ENCODE peak calls at places on chromosome 22, in six cellular contexts. One of them, this sample, is unnamed.

GRCh38 chr22:30481711-30482110 is 9.9 kb upstream of the SEC14L3 start:
- DNase-seq in cardiac muscle cell: peak
- DNase-seq in stomach: no peak
- DNase-seq in astrocyte: peak
- DNase-seq in HFFc6: peak
- DNase-seq in heart right ventricle: no peak
- DNase-seq in this sample: peak

GRCh38 chr22:27895600-27895999 is 23.5 kb downstream of the PITPNB start:
- DNase-seq in heart right ventricle: no peak
- DNase-seq in stomach: no peak
- DNase-seq in cardiac muscle cell: no peak
- DNase-seq in astrocyte: no peak
- DNase-seq in HFFc6: no peak
- DNase-seq in this sample: no peak

GRCh38 chr22:19065929-19066328 is 56.3 kb downstream of the DGCR2 start:
- DNase-seq in HFFc6: no peak
- DNase-seq in cardiac muscle cell: no peak
- DNase-seq in stomach: no peak
- DNase-seq in astrocyte: no peak
- DNase-seq in heart right ventricle: no peak
- DNase-seq in this sample: no peak

GRCh38 chr22:27842994-27843431 is 41.5 kb upstream of the MN1 start:
- DNase-seq in cardiac muscle cell: no peak
- DNase-seq in heart right ventricle: no peak
- DNase-seq in HFFc6: no peak
- DNase-seq in stomach: no peak
- DNase-seq in astrocyte: no peak
- DNase-seq in this sample: no peak

GRCh38 chr22:50717709-50718351 is 20.2 kb upstream of the ACR start:
- DNase-seq in heart right ventricle: no peak
- DNase-seq in HFFc6: no peak
- DNase-seq in astrocyte: no peak
- DNase-seq in stomach: no peak
- DNase-seq in cardiac muscle cell: no peak
- DNase-seq in this sample: no peak

GRCh38 chr22:37269930-37270678 is 12.2 kb upstream of the CYTH4 start:
- DNase-seq in stomach: no peak
- DNase-seq in astrocyte: no peak
- DNase-seq in HFFc6: no peak
- DNase-seq in heart right ventricle: no peak
- DNase-seq in cardiac muscle cell: no peak
- DNase-seq in this sample: no peak

GRCh38 chr22:37431811-37432707 is 4.8 kb upstream of the ELFN2 start:
- DNase-seq in astrocyte: peak
- DNase-seq in cardiac muscle cell: peak
- DNase-seq in heart right ventricle: no peak
- DNase-seq in HFFc6: peak
- DNase-seq in stomach: no peak
- DNase-seq in this sample: peak

GRCh38 chr22:41446057-41446501 is 522 bp downstream of the TOB2 start:
- DNase-seq in HFFc6: no peak
- DNase-seq in heart right ventricle: peak
- DNase-seq in astrocyte: no peak
- DNase-seq in stomach: peak
- DNase-seq in cardiac muscle cell: no peak
- DNase-seq in this sample: peak

GRCh38 chr22:29555065-29555644 is 1.6 kb upstream of the THOC5 start:
- DNase-seq in stomach: no peak
- DNase-seq in astrocyte: no peak
- DNase-seq in HFFc6: peak
- DNase-seq in heart right ventricle: peak
- DNase-seq in cardiac muscle cell: no peak
- DNase-seq in this sample: no peak

DNA sequence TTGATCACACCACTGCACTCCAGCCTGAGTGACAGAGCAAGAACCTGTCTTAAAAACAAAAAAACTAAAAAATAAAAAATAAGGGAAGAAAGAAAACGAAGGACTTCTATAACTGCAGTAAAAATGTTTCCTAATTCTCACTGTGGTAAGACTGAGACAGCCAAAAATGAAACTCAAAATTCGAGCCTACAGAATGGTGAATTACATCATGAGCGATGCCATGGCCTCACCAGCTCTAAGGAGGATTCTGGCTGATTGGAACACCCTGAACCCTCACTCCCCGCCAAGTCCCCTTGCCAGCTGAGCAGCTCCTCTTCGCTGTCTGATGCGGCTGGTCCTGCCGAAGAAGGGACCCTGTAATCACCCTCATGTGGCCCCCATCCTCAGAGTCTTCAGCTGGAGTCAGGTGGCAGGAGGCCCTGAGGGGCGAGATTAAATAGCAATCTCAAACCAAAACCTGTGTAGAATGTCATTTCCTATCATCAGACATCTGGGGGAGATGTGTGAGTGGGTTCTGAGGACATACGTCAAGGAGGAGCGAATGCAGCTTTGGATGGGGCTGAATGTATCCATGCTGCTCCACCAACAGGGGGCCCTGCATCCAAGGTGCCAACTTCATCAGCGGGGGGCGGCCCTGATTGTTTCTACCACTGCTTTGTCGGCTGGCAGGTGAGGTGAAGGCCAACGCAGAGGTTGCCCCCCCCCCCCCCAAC is 29.2 kb downstream of the PDGFB start:
- DNase-seq in heart right ventricle: no peak
- DNase-seq in cardiac muscle cell: no peak
- DNase-seq in HFFc6: no peak
- DNase-seq in astrocyte: no peak
- DNase-seq in stomach: no peak
- DNase-seq in this sample: no peak
- TF ChIP-seq CTCF in heart right ventricle: peak
- TF ChIP-seq CTCF in cardiac muscle cell: peak
- TF ChIP-seq CTCF in HFFc6: peak
- TF ChIP-seq CTCF in astrocyte: no peak
- TF ChIP-seq CTCF in stomach: peak
- TF ChIP-seq CTCF in this sample: peak

DNA sequence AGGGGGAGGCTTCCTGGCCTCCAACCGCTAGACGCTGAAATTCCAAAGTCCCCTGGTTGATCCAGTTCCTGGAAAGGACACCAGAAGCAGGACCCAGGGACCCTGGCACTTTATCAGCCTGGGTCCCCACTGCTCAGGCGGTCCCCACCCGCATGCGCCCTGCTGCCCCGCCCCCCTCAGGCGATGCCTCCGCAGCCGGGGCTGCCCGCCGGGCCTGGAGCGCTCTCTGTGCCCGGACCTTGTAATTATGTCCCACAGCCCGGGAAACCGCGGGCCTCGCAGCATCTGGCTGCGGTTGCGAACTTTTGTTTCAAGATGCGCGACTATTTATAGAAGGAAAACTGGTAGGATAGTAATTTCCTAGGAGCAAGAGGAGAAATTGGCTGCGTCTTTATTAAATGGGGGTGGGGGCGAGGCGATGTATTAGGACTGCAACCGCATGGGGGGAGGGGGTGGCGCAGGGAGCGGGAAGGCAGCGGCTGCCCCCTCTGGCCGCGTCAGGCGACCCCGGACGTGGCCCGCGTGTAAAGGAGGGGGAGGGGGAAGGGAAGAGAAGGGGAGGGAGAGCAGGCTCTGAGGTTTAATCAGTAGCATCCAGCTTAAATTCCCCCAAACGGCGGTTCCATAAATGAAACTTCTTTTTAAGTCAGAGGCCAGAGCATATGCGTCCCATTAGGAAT is 6.1 kb downstream of the WNT7B start:
- DNase-seq in astrocyte: peak
- DNase-seq in stomach: no peak
- DNase-seq in heart right ventricle: no peak
- DNase-seq in HFFc6: no peak
- DNase-seq in cardiac muscle cell: peak
- DNase-seq in this sample: no peak
- TF ChIP-seq CTCF in astrocyte: no peak
- TF ChIP-seq CTCF in stomach: no peak
- TF ChIP-seq CTCF in heart right ventricle: no peak
- TF ChIP-seq CTCF in HFFc6: peak
- TF ChIP-seq CTCF in cardiac muscle cell: no peak
- TF ChIP-seq CTCF in this sample: no peak

GRCh38 chr22:17912942-17913704 is 111.2 kb downstream of the MICAL3 start:
- DNase-seq in HFFc6: peak
- DNase-seq in stomach: no peak
- DNase-seq in heart right ventricle: no peak
- DNase-seq in cardiac muscle cell: no peak
- DNase-seq in astrocyte: no peak
- DNase-seq in this sample: no peak

GRCh38 chr22:17911312-17911705 is 113.1 kb downstream of the MICAL3 start:
- DNase-seq in heart right ventricle: no peak
- DNase-seq in HFFc6: no peak
- DNase-seq in cardiac muscle cell: no peak
- DNase-seq in astrocyte: no peak
- DNase-seq in stomach: no peak
- DNase-seq in this sample: no peak

GRCh38 chr22:17907731-17908051 is 116.7 kb downstream of the MICAL3 start:
- DNase-seq in heart right ventricle: no peak
- DNase-seq in stomach: no peak
- DNase-seq in astrocyte: no peak
- DNase-seq in HFFc6: no peak
- DNase-seq in cardiac muscle cell: peak
- DNase-seq in this sample: no peak

GRCh38 chr22:17911887-17912286 is 112.5 kb downstream of the MICAL3 start:
- DNase-seq in stomach: no peak
- DNase-seq in astrocyte: no peak
- DNase-seq in HFFc6: no peak
- DNase-seq in cardiac muscle cell: no peak
- DNase-seq in heart right ventricle: no peak
- DNase-seq in this sample: no peak

DNA sequence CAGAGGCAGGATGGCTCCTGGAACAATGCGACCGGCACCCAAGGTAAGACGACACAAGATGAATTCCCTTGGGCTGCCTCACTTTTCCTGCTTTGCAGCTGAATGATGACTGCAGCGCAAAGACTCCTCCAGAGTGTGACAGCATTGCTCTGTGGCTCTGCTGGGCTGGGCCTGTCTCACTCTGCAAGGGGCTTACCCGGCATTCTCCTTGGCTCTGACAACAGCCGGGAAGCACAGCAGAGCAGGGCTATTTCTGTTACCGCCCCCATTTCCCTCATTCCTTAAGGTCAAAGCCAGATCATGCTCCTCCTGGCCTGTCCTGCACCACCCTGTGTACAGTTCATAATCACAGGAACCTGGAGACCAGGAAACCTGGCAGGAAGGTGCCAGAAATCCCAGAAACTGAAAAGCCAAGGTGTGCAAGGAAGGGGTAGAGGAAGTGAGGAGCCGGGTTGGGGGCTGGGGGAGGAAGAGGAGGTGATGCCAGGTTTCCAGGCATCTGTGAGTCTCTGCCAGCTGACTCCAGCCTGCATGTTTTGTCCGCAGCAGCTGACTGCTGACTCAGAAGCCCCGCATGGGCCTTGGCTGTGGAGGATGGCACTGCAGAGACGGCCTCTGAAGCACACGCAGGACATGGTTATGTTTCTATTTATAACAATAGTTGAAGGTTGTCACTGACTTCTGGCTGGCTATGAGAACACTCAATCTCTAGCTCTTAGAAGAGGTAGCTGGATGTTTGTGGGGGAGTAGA is 113.6 kb downstream of the MICAL3 start:
- DNase-seq in stomach: no peak
- DNase-seq in HFFc6: peak
- DNase-seq in astrocyte: peak
- DNase-seq in cardiac muscle cell: peak
- DNase-seq in heart right ventricle: peak
- DNase-seq in this sample: peak
- TF ChIP-seq CTCF in stomach: no peak
- TF ChIP-seq CTCF in HFFc6: peak
- TF ChIP-seq CTCF in astrocyte: no peak
- TF ChIP-seq CTCF in cardiac muscle cell: peak
- TF ChIP-seq CTCF in heart right ventricle: peak
- TF ChIP-seq CTCF in this sample: no peak

GRCh38 chr22:20444325-20444724 is 6.7 kb upstream of the SCARF2 start:
- DNase-seq in stomach: no peak
- DNase-seq in HFFc6: no peak
- DNase-seq in cardiac muscle cell: no peak
- DNase-seq in astrocyte: no peak
- DNase-seq in heart right ventricle: no peak
- DNase-seq in this sample: no peak
- TF ChIP-seq CTCF in stomach: no peak
- TF ChIP-seq CTCF in HFFc6: no peak
- TF ChIP-seq CTCF in cardiac muscle cell: no peak
- TF ChIP-seq CTCF in astrocyte: no peak
- TF ChIP-seq CTCF in heart right ventricle: no peak
- TF ChIP-seq CTCF in this sample: no peak

GRCh38 chr22:23750744-23751440 is at the start of gene ZNF70:
- DNase-seq in cardiac muscle cell: peak
- DNase-seq in HFFc6: peak
- DNase-seq in heart right ventricle: peak
- DNase-seq in stomach: peak
- DNase-seq in astrocyte: peak
- DNase-seq in this sample: peak
- TF ChIP-seq CTCF in cardiac muscle cell: peak
- TF ChIP-seq CTCF in HFFc6: peak
- TF ChIP-seq CTCF in heart right ventricle: no peak
- TF ChIP-seq CTCF in stomach: no peak
- TF ChIP-seq CTCF in astrocyte: no peak
- TF ChIP-seq CTCF in this sample: no peak

GRCh38 chr22:31488988-31489617 is 539 bp downstream of the EIF4ENIF1 start:
- DNase-seq in HFFc6: no peak
- DNase-seq in cardiac muscle cell: peak
- DNase-seq in astrocyte: no peak
- DNase-seq in stomach: peak
- DNase-seq in heart right ventricle: peak
- DNase-seq in this sample: peak

GRCh38 chr22:31491218-31491962 is 1.7 kb upstream of the EIF4ENIF1 start:
- DNase-seq in astrocyte: no peak
- DNase-seq in stomach: no peak
- DNase-seq in heart right ventricle: no peak
- DNase-seq in cardiac muscle cell: no peak
- DNase-seq in HFFc6: no peak
- DNase-seq in this sample: no peak

GRCh38 chr22:31489632-31490495 is at the start of gene EIF4ENIF1:
- DNase-seq in astrocyte: peak
- DNase-seq in cardiac muscle cell: peak
- DNase-seq in HFFc6: peak
- DNase-seq in stomach: peak
- DNase-seq in heart right ventricle: peak
- DNase-seq in this sample: peak

GRCh38 chr22:31492151-31492550 is 2.5 kb upstream of the EIF4ENIF1 start:
- DNase-seq in cardiac muscle cell: peak
- DNase-seq in heart right ventricle: no peak
- DNase-seq in astrocyte: no peak
- DNase-seq in HFFc6: no peak
- DNase-seq in stomach: no peak
- DNase-seq in this sample: no peak

DNA sequence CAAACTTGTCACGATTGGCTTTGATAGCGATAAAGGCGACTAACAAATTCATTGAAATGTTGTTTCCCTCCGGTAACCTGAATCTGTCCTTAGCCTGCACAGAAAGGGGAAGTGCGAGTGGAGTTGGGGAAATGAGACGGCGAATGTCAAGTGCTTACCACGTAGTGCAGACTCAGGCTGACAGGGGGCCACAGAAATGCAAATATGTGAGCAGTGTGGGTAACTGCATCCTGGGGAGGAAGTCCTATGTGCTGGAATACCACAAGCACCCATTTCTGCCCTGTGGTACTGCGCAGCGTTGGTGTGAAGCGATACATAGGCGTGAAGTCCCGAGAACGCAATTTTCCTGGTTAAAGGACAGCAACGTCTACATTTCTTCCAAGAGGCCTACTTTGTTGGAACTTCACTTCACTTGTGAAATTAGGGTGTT is 869 bp upstream of the EIF4ENIF1 start:
- DNase-seq in heart right ventricle: peak
- DNase-seq in HFFc6: peak
- DNase-seq in astrocyte: peak
- DNase-seq in cardiac muscle cell: peak
- DNase-seq in stomach: peak
- DNase-seq in this sample: peak
- TF ChIP-seq CTCF in heart right ventricle: no peak
- TF ChIP-seq CTCF in HFFc6: peak
- TF ChIP-seq CTCF in astrocyte: no peak
- TF ChIP-seq CTCF in cardiac muscle cell: no peak
- TF ChIP-seq CTCF in stomach: no peak
- TF ChIP-seq CTCF in this sample: no peak

This sample was measured in MCF 10A.